ENCODE peak calls at places on chromosome 5, in ten cellular contexts. One of them, this sample, is unnamed.
A peak's percentile ranks its signal among the peaks of the same experiment; 100 is the strongest.

GRCh38 chr5:83036991-83037390 is 40.2 kb downstream of the TMEM167A start:
- DNase-seq in M059J: no peak
- DNase-seq in lower lobe of right lung: no peak
- DNase-seq in non-pigmented ciliary epithelial cell: no peak
- DNase-seq in substantia nigra: no peak
- DNase-seq in A549: no peak
- DNase-seq in naive thymus-derived CD8-positive, alpha-beta T cell: no peak
- DNase-seq in activated gamma-delta T cell treated with Interleukin-2 at 50 U/mL for 16 hours: no peak
- DNase-seq in ovary: no peak
- DNase-seq in NCI-H446 treated with DMSO at 0.1 percent for 48 hours: no peak
- DNase-seq in this sample: no peak

GRCh38 chr5:170306381-170306790 is 8.8 kb upstream of the LCP2 start:
- DNase-seq in M059J: peak; percentile 45
- DNase-seq in lower lobe of right lung: no peak
- DNase-seq in non-pigmented ciliary epithelial cell: no peak
- DNase-seq in substantia nigra: no peak
- DNase-seq in A549: peak; percentile 12
- DNase-seq in naive thymus-derived CD8-positive, alpha-beta T cell: no peak
- DNase-seq in activated gamma-delta T cell treated with Interleukin-2 at 50 U/mL for 16 hours: no peak
- DNase-seq in ovary: peak; percentile 58
- DNase-seq in NCI-H446 treated with DMSO at 0.1 percent for 48 hours: no peak
- DNase-seq in this sample: no peak

GRCh38 chr5:38718874-38719391 is 126.9 kb upstream of the OSMR start:
- DNase-seq in M059J: no peak
- DNase-seq in lower lobe of right lung: no peak
- DNase-seq in non-pigmented ciliary epithelial cell: no peak
- DNase-seq in substantia nigra: no peak
- DNase-seq in A549: no peak
- DNase-seq in naive thymus-derived CD8-positive, alpha-beta T cell: no peak
- DNase-seq in activated gamma-delta T cell treated with Interleukin-2 at 50 U/mL for 16 hours: no peak
- DNase-seq in ovary: no peak
- DNase-seq in NCI-H446 treated with DMSO at 0.1 percent for 48 hours: no peak
- DNase-seq in this sample: no peak

GRCh38 chr5:153490124-153491085 is at the start of gene GRIA1:
- DNase-seq in M059J: peak; percentile 9
- DNase-seq in lower lobe of right lung: no peak
- DNase-seq in non-pigmented ciliary epithelial cell: no peak
- DNase-seq in substantia nigra: no peak
- DNase-seq in A549: no peak
- DNase-seq in naive thymus-derived CD8-positive, alpha-beta T cell: no peak
- DNase-seq in activated gamma-delta T cell treated with Interleukin-2 at 50 U/mL for 16 hours: no peak
- DNase-seq in ovary: no peak
- DNase-seq in NCI-H446 treated with DMSO at 0.1 percent for 48 hours: no peak
- DNase-seq in this sample: no peak

GRCh38 chr5:150490754-150491153 is 17.2 kb upstream of the NDST1 start:
- DNase-seq in M059J: no peak
- DNase-seq in lower lobe of right lung: no peak
- DNase-seq in non-pigmented ciliary epithelial cell: no peak
- DNase-seq in substantia nigra: no peak
- DNase-seq in A549: no peak
- DNase-seq in naive thymus-derived CD8-positive, alpha-beta T cell: no peak
- DNase-seq in activated gamma-delta T cell treated with Interleukin-2 at 50 U/mL for 16 hours: no peak
- DNase-seq in ovary: no peak
- DNase-seq in NCI-H446 treated with DMSO at 0.1 percent for 48 hours: no peak
- DNase-seq in this sample: no peak

GRCh38 chr5:149586708-149587318 is 5.5 kb downstream of the ARHGEF37 start:
- DNase-seq in M059J: no peak
- DNase-seq in lower lobe of right lung: no peak
- DNase-seq in non-pigmented ciliary epithelial cell: no peak
- DNase-seq in substantia nigra: no peak
- DNase-seq in A549: no peak
- DNase-seq in naive thymus-derived CD8-positive, alpha-beta T cell: no peak
- DNase-seq in activated gamma-delta T cell treated with Interleukin-2 at 50 U/mL for 16 hours: no peak
- DNase-seq in ovary: no peak
- DNase-seq in NCI-H446 treated with DMSO at 0.1 percent for 48 hours: no peak
- DNase-seq in this sample: no peak

GRCh38 chr5:73528248-73528647 is 30.0 kb downstream of the BTF3 start:
- DNase-seq in M059J: no peak
- DNase-seq in lower lobe of right lung: no peak
- DNase-seq in non-pigmented ciliary epithelial cell: no peak
- DNase-seq in substantia nigra: no peak
- DNase-seq in A549: no peak
- DNase-seq in naive thymus-derived CD8-positive, alpha-beta T cell: no peak
- DNase-seq in activated gamma-delta T cell treated with Interleukin-2 at 50 U/mL for 16 hours: no peak
- DNase-seq in ovary: no peak
- DNase-seq in NCI-H446 treated with DMSO at 0.1 percent for 48 hours: no peak
- DNase-seq in this sample: no peak

GRCh38 chr5:131460867-131461572 is 174.0 kb downstream of the RAPGEF6 start:
- DNase-seq in M059J: no peak
- DNase-seq in lower lobe of right lung: no peak
- DNase-seq in non-pigmented ciliary epithelial cell: no peak
- DNase-seq in substantia nigra: no peak
- DNase-seq in A549: no peak
- DNase-seq in naive thymus-derived CD8-positive, alpha-beta T cell: no peak
- DNase-seq in activated gamma-delta T cell treated with Interleukin-2 at 50 U/mL for 16 hours: no peak
- DNase-seq in ovary: no peak
- DNase-seq in NCI-H446 treated with DMSO at 0.1 percent for 48 hours: no peak
- DNase-seq in this sample: no peak

GRCh38 chr5:74442466-74442865 is 198.1 kb downstream of the ENC1 start:
- DNase-seq in M059J: no peak
- DNase-seq in lower lobe of right lung: no peak
- DNase-seq in non-pigmented ciliary epithelial cell: no peak
- DNase-seq in substantia nigra: no peak
- DNase-seq in A549: no peak
- DNase-seq in naive thymus-derived CD8-positive, alpha-beta T cell: no peak
- DNase-seq in activated gamma-delta T cell treated with Interleukin-2 at 50 U/mL for 16 hours: no peak
- DNase-seq in ovary: no peak
- DNase-seq in NCI-H446 treated with DMSO at 0.1 percent for 48 hours: no peak
- DNase-seq in this sample: no peak

GRCh38 chr5:67679184-67679855 is 482.7 kb upstream of the CD180 start:
- DNase-seq in M059J: no peak
- DNase-seq in lower lobe of right lung: no peak
- DNase-seq in non-pigmented ciliary epithelial cell: no peak
- DNase-seq in substantia nigra: no peak
- DNase-seq in A549: no peak
- DNase-seq in naive thymus-derived CD8-positive, alpha-beta T cell: no peak
- DNase-seq in activated gamma-delta T cell treated with Interleukin-2 at 50 U/mL for 16 hours: no peak
- DNase-seq in ovary: no peak
- DNase-seq in NCI-H446 treated with DMSO at 0.1 percent for 48 hours: peak; percentile 17
- DNase-seq in this sample: no peak

GRCh38 chr5:172506921-172507320 is 52.6 kb upstream of the SH3PXD2B start:
- DNase-seq in M059J: no peak
- DNase-seq in lower lobe of right lung: no peak
- DNase-seq in non-pigmented ciliary epithelial cell: no peak
- DNase-seq in substantia nigra: no peak
- DNase-seq in A549: no peak
- DNase-seq in naive thymus-derived CD8-positive, alpha-beta T cell: no peak
- DNase-seq in activated gamma-delta T cell treated with Interleukin-2 at 50 U/mL for 16 hours: no peak
- DNase-seq in ovary: peak; percentile 15
- DNase-seq in NCI-H446 treated with DMSO at 0.1 percent for 48 hours: no peak
- DNase-seq in this sample: no peak

GRCh38 chr5:134438641-134439621 is 27.2 kb upstream of the CDKN2AIPNL start:
- DNase-seq in M059J: peak; percentile 86
- DNase-seq in lower lobe of right lung: peak; percentile 88
- DNase-seq in non-pigmented ciliary epithelial cell: peak; percentile 79
- DNase-seq in substantia nigra: no peak
- DNase-seq in A549: peak; percentile 47
- DNase-seq in naive thymus-derived CD8-positive, alpha-beta T cell: no peak
- DNase-seq in activated gamma-delta T cell treated with Interleukin-2 at 50 U/mL for 16 hours: no peak
- DNase-seq in ovary: peak; percentile 83
- DNase-seq in NCI-H446 treated with DMSO at 0.1 percent for 48 hours: peak; percentile 27
- DNase-seq in this sample: no peak

GRCh38 chr5:84242286-84242685 is 142.4 kb downstream of the EDIL3 start:
- DNase-seq in M059J: peak; percentile 32
- DNase-seq in lower lobe of right lung: no peak
- DNase-seq in non-pigmented ciliary epithelial cell: peak; percentile 78
- DNase-seq in substantia nigra: no peak
- DNase-seq in A549: peak; percentile 20
- DNase-seq in naive thymus-derived CD8-positive, alpha-beta T cell: no peak
- DNase-seq in activated gamma-delta T cell treated with Interleukin-2 at 50 U/mL for 16 hours: no peak
- DNase-seq in ovary: no peak
- DNase-seq in NCI-H446 treated with DMSO at 0.1 percent for 48 hours: no peak
- DNase-seq in this sample: no peak

GRCh38 chr5:54676964-54677363 is 159.4 kb downstream of the SNX18 start:
- DNase-seq in M059J: no peak
- DNase-seq in lower lobe of right lung: no peak
- DNase-seq in non-pigmented ciliary epithelial cell: no peak
- DNase-seq in substantia nigra: no peak
- DNase-seq in A549: no peak
- DNase-seq in naive thymus-derived CD8-positive, alpha-beta T cell: no peak
- DNase-seq in activated gamma-delta T cell treated with Interleukin-2 at 50 U/mL for 16 hours: no peak
- DNase-seq in ovary: no peak
- DNase-seq in NCI-H446 treated with DMSO at 0.1 percent for 48 hours: no peak
- DNase-seq in this sample: no peak

GRCh38 chr5:93395010-93395409 is 186.0 kb downstream of the NR2F1-AS1 start:
- DNase-seq in M059J: no peak
- DNase-seq in lower lobe of right lung: no peak
- DNase-seq in non-pigmented ciliary epithelial cell: no peak
- DNase-seq in substantia nigra: no peak
- DNase-seq in A549: no peak
- DNase-seq in naive thymus-derived CD8-positive, alpha-beta T cell: no peak
- DNase-seq in activated gamma-delta T cell treated with Interleukin-2 at 50 U/mL for 16 hours: no peak
- DNase-seq in ovary: no peak
- DNase-seq in NCI-H446 treated with DMSO at 0.1 percent for 48 hours: no peak
- DNase-seq in this sample: no peak

GRCh38 chr5:102718819-102719218 is 36.3 kb upstream of the PAM start:
- DNase-seq in M059J: peak; percentile 73
- DNase-seq in lower lobe of right lung: no peak
- DNase-seq in non-pigmented ciliary epithelial cell: peak; percentile 13
- DNase-seq in substantia nigra: no peak
- DNase-seq in A549: no peak
- DNase-seq in naive thymus-derived CD8-positive, alpha-beta T cell: no peak
- DNase-seq in activated gamma-delta T cell treated with Interleukin-2 at 50 U/mL for 16 hours: no peak
- DNase-seq in ovary: no peak
- DNase-seq in NCI-H446 treated with DMSO at 0.1 percent for 48 hours: no peak
- DNase-seq in this sample: no peak